ENCODE peak calls at places on chromosomes 12 and 14, in eight cellular contexts. One of them, this sample, is unnamed.
A peak's percentile ranks its signal among the peaks of the same experiment; 100 is the strongest.

GRCh38 chr14:104883681-104884361 is 18.8 kb downstream of the CEP170B start:
- DNase-seq in SJSA1: no peak
- DNase-seq in HCT116: no peak
- DNase-seq in NCI-H82: no peak
- DNase-seq in NB4: no peak
- DNase-seq in GM12865: no peak
- DNase-seq in SW 1271: no peak
- DNase-seq in fibroblast of gingiva: no peak
- DNase-seq in this sample: no peak

GRCh38 chr12:25386823-25387134 is 136.1 kb upstream of the KRAS start:
- DNase-seq in SW 1271: no peak
- DNase-seq in GM12865: no peak
- DNase-seq in NB4: no peak
- DNase-seq in NCI-H82: no peak
- DNase-seq in HCT116: no peak
- DNase-seq in fibroblast of gingiva: no peak
- DNase-seq in SJSA1: no peak
- DNase-seq in this sample: no peak

GRCh38 chr12:1838223-1838993 is 18.0 kb downstream of the LRTM2 start:
- DNase-seq in NB4: peak; percentile 56
- DNase-seq in HCT116: no peak
- DNase-seq in SJSA1: no peak
- DNase-seq in NCI-H82: no peak
- DNase-seq in GM12865: no peak
- DNase-seq in SW 1271: no peak
- DNase-seq in fibroblast of gingiva: no peak
- DNase-seq in this sample: no peak

GRCh38 chr12:46523863-46524770 is 151.5 kb upstream of the SLC38A2 start:
- DNase-seq in NCI-H82: no peak
- DNase-seq in NB4: no peak
- DNase-seq in SW 1271: peak; percentile 13
- DNase-seq in GM12865: no peak
- DNase-seq in HCT116: peak; percentile 91
- DNase-seq in fibroblast of gingiva: peak; percentile 37
- DNase-seq in SJSA1: peak; percentile 90
- DNase-seq in this sample: peak; percentile 98

GRCh38 chr12:62900686-62901272 is 34.2 kb downstream of the PPM1H start:
- DNase-seq in HCT116: no peak
- DNase-seq in NB4: no peak
- DNase-seq in fibroblast of gingiva: peak; percentile 88
- DNase-seq in GM12865: no peak
- DNase-seq in SW 1271: no peak
- DNase-seq in SJSA1: no peak
- DNase-seq in NCI-H82: peak; percentile 4
- DNase-seq in this sample: peak; percentile 52

GRCh38 chr14:95516554-95517209 is at the start of gene SYNE3:
- DNase-seq in SW 1271: no peak
- DNase-seq in GM12865: peak; percentile 81
- DNase-seq in fibroblast of gingiva: peak; percentile 62
- DNase-seq in SJSA1: no peak
- DNase-seq in NB4: peak; percentile 77
- DNase-seq in NCI-H82: peak; percentile 17
- DNase-seq in HCT116: no peak
- DNase-seq in this sample: no peak

GRCh38 chr14:74018704-74019407 is at the start of the genes BBOF1 and ENTPD5:
- DNase-seq in GM12865: peak; percentile 88
- DNase-seq in NCI-H82: peak; percentile 81
- DNase-seq in SW 1271: peak; percentile 83
- DNase-seq in HCT116: peak; percentile 55
- DNase-seq in fibroblast of gingiva: peak; percentile 92
- DNase-seq in NB4: peak; percentile 87
- DNase-seq in SJSA1: peak; percentile 78
- DNase-seq in this sample: peak; percentile 85

GRCh38 chr14:96136361-96136760 is 68.3 kb upstream of the BDKRB2 start:
- DNase-seq in GM12865: no peak
- DNase-seq in HCT116: no peak
- DNase-seq in NB4: no peak
- DNase-seq in fibroblast of gingiva: peak; percentile 59
- DNase-seq in SW 1271: no peak
- DNase-seq in NCI-H82: no peak
- DNase-seq in SJSA1: no peak
- DNase-seq in this sample: peak; percentile 75

GRCh38 chr12:113130457-113131135 is 5.0 kb downstream of the RASAL1 start:
- DNase-seq in HCT116: no peak
- DNase-seq in fibroblast of gingiva: no peak
- DNase-seq in GM12865: no peak
- DNase-seq in NCI-H82: peak; percentile 33
- DNase-seq in SW 1271: no peak
- DNase-seq in NB4: peak; percentile 38
- DNase-seq in SJSA1: no peak
- DNase-seq in this sample: no peak

GRCh38 chr12:1339608-1340319 is 254.6 kb downstream of the FBXL14 start:
- DNase-seq in HCT116: no peak
- DNase-seq in SJSA1: no peak
- DNase-seq in SW 1271: no peak
- DNase-seq in NB4: no peak
- DNase-seq in GM12865: no peak
- DNase-seq in NCI-H82: no peak
- DNase-seq in fibroblast of gingiva: no peak
- DNase-seq in this sample: no peak

GRCh38 chr12:123233505-123234299 is 466 bp downstream of the MTRFR start:
- DNase-seq in HCT116: no peak
- DNase-seq in NB4: peak; percentile 54
- DNase-seq in NCI-H82: no peak
- DNase-seq in SW 1271: no peak
- DNase-seq in GM12865: peak; percentile 18
- DNase-seq in fibroblast of gingiva: no peak
- DNase-seq in SJSA1: peak; percentile 8
- DNase-seq in this sample: no peak

GRCh38 chr12:76921891-76922664 is 43.3 kb upstream of the CSRP2 start:
- DNase-seq in GM12865: no peak
- DNase-seq in SJSA1: no peak
- DNase-seq in HCT116: no peak
- DNase-seq in NB4: no peak
- DNase-seq in fibroblast of gingiva: peak; percentile 43
- DNase-seq in SW 1271: no peak
- DNase-seq in NCI-H82: no peak
- DNase-seq in this sample: no peak

GRCh38 chr14:68249534-68250517 is 430.2 kb downstream of the RAD51B start:
- DNase-seq in NB4: no peak
- DNase-seq in SJSA1: peak; percentile 52
- DNase-seq in fibroblast of gingiva: peak; percentile 73
- DNase-seq in HCT116: peak; percentile 74
- DNase-seq in SW 1271: no peak
- DNase-seq in NCI-H82: no peak
- DNase-seq in GM12865: no peak
- DNase-seq in this sample: peak; percentile 82

GRCh38 chr14:54132485-54132884 is 175.9 kb upstream of the BMP4 start:
- DNase-seq in fibroblast of gingiva: no peak
- DNase-seq in NCI-H82: no peak
- DNase-seq in NB4: no peak
- DNase-seq in HCT116: no peak
- DNase-seq in GM12865: no peak
- DNase-seq in SW 1271: no peak
- DNase-seq in SJSA1: no peak
- DNase-seq in this sample: no peak

GRCh38 chr12:106907846-106908245 is 47.9 kb upstream of the TMEM263 start:
- DNase-seq in HCT116: no peak
- DNase-seq in SW 1271: no peak
- DNase-seq in fibroblast of gingiva: no peak
- DNase-seq in NB4: no peak
- DNase-seq in NCI-H82: no peak
- DNase-seq in GM12865: no peak
- DNase-seq in SJSA1: no peak
- DNase-seq in this sample: no peak

GRCh38 chr12:122847516-122847836 is 12.2 kb downstream of the HIP1R start:
- DNase-seq in SJSA1: no peak
- DNase-seq in SW 1271: no peak
- DNase-seq in HCT116: no peak
- DNase-seq in NB4: no peak
- DNase-seq in fibroblast of gingiva: no peak
- DNase-seq in GM12865: no peak
- DNase-seq in NCI-H82: no peak
- DNase-seq in this sample: no peak